ENCODE peak calls at places on chromosomes 6 and 20, in six cellular contexts. R is heart left ventricle, Z is esophagus squamous epithelium, C is prostate gland, W is suprapubic skin, P is A549. F is an unnamed sample.

GRCh38 chr6:37807656-37808055 is 11.9 kb upstream of the ZFAND3 start:
- DNase-seq in R (no peak), Z (no peak), C (no peak), W (no peak), P (no peak), F (no peak)

GRCh38 chr20:43955244-43956191 is 40.9 kb downstream of the TOX2 start:
- DNase-seq in R (no peak), Z (no peak), C (no peak), W (no peak), P (peak), F (peak)

GRCh38 chr6:3381233-3382065 is 75.4 kb downstream of the SLC22A23 start:
- DNase-seq in R (no peak), Z (no peak), C (no peak), W (no peak), P (no peak), F (no peak)

GRCh38 chr20:9635756-9636155 is 121.4 kb downstream of the LAMP5 start:
- DNase-seq in R (no peak), Z (no peak), C (no peak), W (no peak), P (no peak), F (no peak)

GRCh38 chr6:163417595-163417994 is 3.1 kb downstream of the QKI start:
- DNase-seq in R (no peak), Z (no peak), C (no peak), W (no peak), P (no peak), F (peak)

GRCh38 chr6:33126101-33126714 is 50.4 kb downstream of the HLA-DPB1 start:
- DNase-seq in R (peak), Z (no peak), C (peak), W (no peak), P (peak), F (peak)

GRCh38 chr6:108619431-108620197 is 58.9 kb downstream of the FOXO3 start:
- DNase-seq in R (no peak), Z (no peak), C (no peak), W (no peak), P (no peak), F (peak)

GRCh38 chr20:51926670-51927305 is 124.5 kb upstream of the SALL4 start:
- DNase-seq in R (no peak), Z (no peak), C (no peak), W (no peak), P (no peak), F (peak)

GRCh38 chr6:6243846-6244245 is 76.6 kb downstream of the F13A1 start:
- DNase-seq in R (no peak), Z (no peak), C (no peak), W (no peak), P (no peak), F (no peak)

GRCh38 chr6:134097114-134097707 is 44.8 kb upstream of the SLC2A12 start:
- DNase-seq in R (peak), Z (no peak), C (peak), W (no peak), P (peak), F (peak)

GRCh38 chr6:124495316-124496176 is 466.7 kb upstream of the RNF217 start:
- DNase-seq in R (no peak), Z (no peak), C (no peak), W (no peak), P (no peak), F (no peak)

GRCh38 chr6:72040106-72040505 is 153.8 kb downstream of the RIMS1 start:
- DNase-seq in R (no peak), Z (no peak), C (no peak), W (no peak), P (no peak), F (no peak)

GRCh38 chr20:39258253-39258652 is 296.1 kb downstream of the DHX35 start:
- DNase-seq in R (no peak), Z (no peak), C (no peak), W (no peak), P (no peak), F (no peak)

GRCh38 chr20:50930139-50931047 is 844 bp downstream of the ADNP start:
- DNase-seq in R (peak), Z (no peak), C (no peak), W (no peak), P (peak), F (no peak)

GRCh38 chr20:5445611-5446010 is 128.9 kb upstream of the PROKR2 start:
- DNase-seq in R (no peak), Z (no peak), C (no peak), W (no peak), P (no peak), F (no peak)

GRCh38 chr6:158452191-158452590 is 107.7 kb upstream of the TMEM181 start:
- DNase-seq in R (no peak), Z (no peak), C (no peak), W (no peak), P (no peak), F (no peak)

GRCh38 chr20:14865731-14866130 is 528.3 kb upstream of the FLRT3 start:
- DNase-seq in R (no peak), Z (no peak), C (no peak), W (no peak), P (no peak), F (no peak)

GRCh38 chr20:63130654-63131577 is 85.0 kb downstream of the YTHDF1 start:
- DNase-seq in R (peak), Z (no peak), C (no peak), W (peak), P (no peak), F (no peak)

GRCh38 chr6:136726837-136727557 is 65.3 kb downstream of the MAP3K5 start:
- DNase-seq in R (no peak), Z (no peak), C (no peak), W (no peak), P (no peak), F (no peak)

GRCh38 chr6:53411451-53411850 is 62.7 kb upstream of the ELOVL5 start:
- DNase-seq in R (no peak), Z (no peak), C (no peak), W (no peak), P (no peak), F (no peak)

GRCh38 chr20:31476648-31477220 is 1.6 kb downstream of the REM1 start:
- DNase-seq in R (no peak), Z (no peak), C (no peak), W (no peak), P (no peak), F (no peak)

GRCh38 chr20:61436268-61436667 is 184.2 kb downstream of the CDH4 start:
- DNase-seq in R (no peak), Z (no peak), C (no peak), W (no peak), P (no peak), F (no peak)

GRCh38 chr20:60469829-60470228 is 511.6 kb downstream of the CDH26 start:
- DNase-seq in R (no peak), Z (no peak), C (no peak), W (no peak), P (no peak), F (no peak)

GRCh38 chr20:25051386-25052155 is 6.4 kb downstream of the ACSS1 start:
- DNase-seq in R (peak), Z (no peak), C (no peak), W (peak), P (no peak), F (no peak)

GRCh38 chr20:19259182-19259591 is 46.7 kb downstream of the SLC24A3 start:
- DNase-seq in R (no peak), Z (no peak), C (no peak), W (peak), P (no peak), F (no peak)

GRCh38 chr20:56706867-56707360 is 77.8 kb downstream of the TFAP2C start:
- DNase-seq in R (no peak), Z (no peak), C (no peak), W (no peak), P (no peak), F (no peak)

GRCh38 chr6:36607782-36608386 is 13.7 kb downstream of the SRSF3 start:
- DNase-seq in R (no peak), Z (no peak), C (peak), W (peak), P (no peak), F (no peak)

GRCh38 chr6:69027861-69028260 is 392.8 kb downstream of the ADGRB3 start:
- DNase-seq in R (no peak), Z (no peak), C (no peak), W (no peak), P (no peak), F (no peak)

GRCh38 chr6:166675736-166676135 is 48.7 kb upstream of the RPS6KA2 start:
- DNase-seq in R (no peak), Z (no peak), C (no peak), W (no peak), P (no peak), F (no peak)

GRCh38 chr20:19682249-19682648 is 75.8 kb upstream of the RIN2 start:
- DNase-seq in R (no peak), Z (no peak), C (no peak), W (no peak), P (no peak), F (no peak)

GRCh38 chr6:90586675-90587638 is at the start of gene MAP3K7:
- DNase-seq in R (peak), Z (peak), C (peak), W (peak), P (peak), F (peak)
- TF ChIP-seq POLR2A in R (no peak), Z (no peak), C (peak), W (peak), P (peak), F (peak)

DNA sequence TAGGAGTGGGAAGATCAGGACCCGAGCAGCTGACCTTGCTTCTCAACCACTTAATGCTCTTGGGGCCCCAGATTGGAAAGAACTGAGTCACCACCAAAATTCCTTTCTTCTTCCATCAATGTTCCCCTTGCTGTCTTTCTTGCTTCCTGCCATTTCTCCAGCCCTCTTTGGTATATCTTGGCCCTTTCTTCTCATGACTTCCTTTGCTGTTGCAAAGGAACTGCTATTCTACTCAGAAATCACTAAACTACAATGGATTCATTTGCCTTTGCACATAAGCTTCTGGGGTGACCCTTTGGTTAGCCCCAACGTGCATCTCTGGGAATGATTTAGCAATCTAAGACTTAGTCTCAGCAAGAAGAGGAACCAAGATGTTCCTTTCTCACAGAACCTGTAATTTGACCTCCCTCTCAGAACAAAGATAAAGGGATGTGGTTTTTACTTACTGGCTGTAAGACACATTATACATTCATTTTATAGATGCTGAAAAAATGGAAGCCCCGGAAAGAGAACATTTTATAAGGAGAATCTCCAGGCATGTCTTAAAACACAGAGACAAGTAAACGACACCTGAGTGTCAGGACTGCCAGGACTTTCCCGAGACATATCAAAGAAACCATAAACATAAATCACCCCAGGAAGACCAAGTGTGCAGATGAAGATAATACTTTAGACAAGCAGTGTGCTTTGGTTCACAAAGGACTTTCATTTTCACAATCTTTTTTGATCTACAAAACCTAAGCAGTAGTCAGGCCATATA is 98.9 kb upstream of the TNFAIP3 start:
- DNase-seq in R (no peak), Z (no peak), C (no peak), W (no peak), P (no peak), F (no peak)
- H3K4me3 ChIP-seq in R (no peak), Z (no peak), C (no peak), W (no peak), P (no peak), F (no peak)

GRCh38 chr6:80021131-80021530 is 16.7 kb downstream of the TTK start:
- DNase-seq in R (no peak), Z (no peak), C (no peak), W (no peak), P (no peak), F (no peak)
- TF ChIP-seq POLR2A in R (no peak), Z (no peak), C (no peak), W (no peak), P (no peak), F (no peak)

GRCh38 chr6:111474771-111475170 is 8.2 kb downstream of the REV3L start:
- DNase-seq in R (no peak), Z (no peak), C (no peak), W (no peak), P (no peak), F (no peak)

GRCh38 chr6:111480988-111481830 is 1.8 kb downstream of the REV3L start:
- DNase-seq in R (no peak), Z (no peak), C (no peak), W (no peak), P (no peak), F (peak)

GRCh38 chr6:111478749-111479148 is 4.3 kb downstream of the REV3L start:
- DNase-seq in R (no peak), Z (no peak), C (no peak), W (no peak), P (peak), F (peak)

GRCh38 chr6:111477481-111477938 is 5.5 kb downstream of the REV3L start:
- DNase-seq in R (no peak), Z (no peak), C (no peak), W (no peak), P (no peak), F (no peak)

GRCh38 chr6:111478064-111478476 is 4.9 kb downstream of the REV3L start:
- DNase-seq in R (no peak), Z (no peak), C (no peak), W (no peak), P (no peak), F (peak)
- H3K4me3 ChIP-seq in R (no peak), Z (no peak), C (no peak), W (peak), P (no peak), F (no peak)